ENCODE peak calls at places on chromosomes 4 and X, in seven cellular contexts. C is activated CD8-positive, alpha-beta memory T cell treated with anti-CD3 and anti-CD28 coated beads for 1 hour; R is effector CD8-positive, alpha-beta T cell; W is COLO829; D is H7; P is kidney; I is GM04504. K is an unnamed sample.

GRCh38 chrX:134246282-134246681 is 9.3 kb downstream of the CCDC160 start:
- DNase-seq in C (no peak), R (no peak), W (no peak), D (peak; percentile 43), P (no peak), I (no peak), K (peak; percentile 33)

GRCh38 chrX:127276326-127276725 is 456.8 kb downstream of the PRR32 start:
- DNase-seq in C (no peak), R (no peak), W (no peak), D (no peak), P (no peak), I (no peak), K (no peak)

GRCh38 chr4:70138751-70139150 is 15.3 kb upstream of the PRR27 start:
- DNase-seq in C (no peak), R (no peak), W (no peak), D (no peak), P (no peak), I (no peak), K (no peak)

GRCh38 chrX:46737041-46737440 is 21.9 kb downstream of the SLC9A7 start:
- DNase-seq in C (no peak), R (no peak), W (no peak), D (no peak), P (no peak), I (no peak), K (no peak)

GRCh38 chr4:5928241-5928640 is 35.4 kb upstream of the CRMP1 start:
- DNase-seq in C (no peak), R (no peak), W (no peak), D (no peak), P (no peak), I (no peak), K (no peak)

GRCh38 chr4:6779667-6780565 is 2.6 kb upstream of the KIAA0232 start:
- DNase-seq in C (no peak), R (no peak), W (peak; percentile 79), D (peak; percentile 81), P (no peak), I (no peak), K (no peak)

GRCh38 chr4:95761441-95761840 is 78.5 kb upstream of the PDHA2 start:
- DNase-seq in C (no peak), R (no peak), W (peak; percentile 86), D (no peak), P (no peak), I (no peak), K (no peak)

GRCh38 chr4:149604827-149605226 is 210.8 kb downstream of the IQCM start:
- DNase-seq in C (no peak), R (no peak), W (no peak), D (no peak), P (no peak), I (no peak), K (no peak)

GRCh38 chr4:95124906-95125504 is 367.2 kb downstream of the BMPR1B start:
- DNase-seq in C (no peak), R (no peak), W (peak; percentile 71), D (peak; percentile 21), P (no peak), I (peak; percentile 32), K (peak; percentile 61)

GRCh38 chrX:41180194-41180902 is 95.1 kb downstream of the USP9X start:
- DNase-seq in C (peak; percentile 5), R (peak; percentile 4), W (peak; percentile 37), D (peak; percentile 38), P (no peak), I (peak; percentile 34), K (peak; percentile 35)

GRCh38 chr4:110188113-110188512 is 10.3 kb downstream of the ELOVL6 start:
- DNase-seq in C (no peak), R (no peak), W (no peak), D (no peak), P (no peak), I (no peak), K (no peak)

GRCh38 chr4:185304944-185305690 is 90.6 kb downstream of the LRP2BP start:
- DNase-seq in C (no peak), R (no peak), W (no peak), D (peak; percentile 15), P (no peak), I (no peak), K (peak; percentile 20)

GRCh38 chrX:3777416-3777815 is 64.0 kb upstream of the PRKX start:
- DNase-seq in C (no peak), R (no peak), W (no peak), D (no peak), P (no peak), I (no peak), K (no peak)

GRCh38 chr4:33975996-33976395 is 2268.3 kb downstream of the ARAP2 start:
- DNase-seq in C (no peak), R (no peak), W (no peak), D (no peak), P (no peak), I (no peak), K (no peak)

GRCh38 chr4:3671571-3672464 is 94.4 kb upstream of the ADRA2C start:
- DNase-seq in C (no peak), R (no peak), W (no peak), D (no peak), P (peak; percentile 31), I (no peak), K (peak; percentile 21)

GRCh38 chr4:146342600-146343192 is 128.4 kb downstream of the REELD1 start:
- DNase-seq in C (no peak), R (no peak), W (peak; percentile 33), D (peak; percentile 11), P (no peak), I (no peak), K (peak; percentile 42)

GRCh38 chrX:30065226-30065625 is 150.1 kb upstream of the MAGEB2 start:
- DNase-seq in C (no peak), R (no peak), W (no peak), D (no peak), P (no peak), I (peak; percentile 35), K (peak; percentile 9)

GRCh38 chr4:26175016-26175786 is 145.6 kb upstream of the RBPJ start:
- DNase-seq in C (no peak), R (no peak), W (no peak), D (no peak), P (no peak), I (no peak), K (no peak)

GRCh38 chr4:7165874-7166201 is 26.5 kb upstream of the SORCS2 start:
- DNase-seq in C (no peak), R (no peak), W (no peak), D (peak; percentile 44), P (no peak), I (no peak), K (no peak)

GRCh38 chr4:157221895-157222763 is 1.6 kb downstream of the GRIA2 start:
- DNase-seq in C (no peak), R (no peak), W (no peak), D (peak; percentile 81), P (peak; percentile 41), I (no peak), K (no peak)

GRCh38 chr4:179485781-179486180 is 2043.5 kb upstream of the AGA start:
- DNase-seq in C (no peak), R (no peak), W (peak; percentile 16), D (no peak), P (no peak), I (no peak), K (no peak)

GRCh38 chr4:181443003-181443402 is 800.2 kb upstream of the TENM3 start:
- DNase-seq in C (no peak), R (no peak), W (no peak), D (no peak), P (no peak), I (no peak), K (no peak)

GRCh38 chr4:1833307-1834046 is 22.5 kb downstream of the LETM1 start:
- DNase-seq in C (no peak), R (no peak), W (no peak), D (no peak), P (peak; percentile 61), I (no peak), K (no peak)

GRCh38 chrX:123965712-123966111 is 4.2 kb downstream of the STAG2 start:
- DNase-seq in C (no peak), R (no peak), W (no peak), D (no peak), P (no peak), I (no peak), K (no peak)

GRCh38 chrX:49106930-49107329 is 16.6 kb downstream of the GPKOW start:
- DNase-seq in C (no peak), R (no peak), W (peak; percentile 17), D (peak; percentile 74), P (no peak), I (peak; percentile 14), K (peak; percentile 51)

GRCh38 chr4:46329118-46329976 is 60.6 kb downstream of the GABRA2 start:
- DNase-seq in C (no peak), R (no peak), W (peak; percentile 40), D (peak; percentile 3), P (no peak), I (no peak), K (no peak)

GRCh38 chrX:21883258-21883657 is 27.5 kb downstream of the YY2 start:
- DNase-seq in C (no peak), R (no peak), W (peak; percentile 32), D (no peak), P (no peak), I (no peak), K (no peak)

GRCh38 chrX:137194164-137194563 is 160.4 kb upstream of the GPR101 start:
- DNase-seq in C (no peak), R (no peak), W (peak; percentile 35), D (peak; percentile 19), P (no peak), I (no peak), K (peak; percentile 1)

GRCh38 chr4:1850276-1850675 is 5.7 kb downstream of the LETM1 start:
- DNase-seq in C (no peak), R (no peak), W (no peak), D (no peak), P (no peak), I (no peak), K (no peak)

GRCh38 chrX:17826609-17827496 is 34.2 kb downstream of the RAI2 start:
- DNase-seq in C (no peak), R (no peak), W (peak; percentile 25), D (no peak), P (no peak), I (no peak), K (peak; percentile 25)

GRCh38 chr4:3387154-3387942 is 54.4 kb upstream of the HGFAC start:
- DNase-seq in C (no peak), R (no peak), W (no peak), D (peak; percentile 66), P (peak; percentile 55), I (no peak), K (no peak)

GRCh38 chrX:53244610-53245009 is 19.6 kb upstream of the KDM5C start:
- DNase-seq in C (no peak), R (no peak), W (no peak), D (no peak), P (no peak), I (no peak), K (no peak)

GRCh38 chrX:1925053-1925481 is 310.2 kb downstream of the ASMT start:
- DNase-seq in C (no peak), R (no peak), W (no peak), D (peak; percentile 65), P (no peak), I (no peak), K (no peak)

GRCh38 chr4:39846135-39846534 is 131.6 kb downstream of the PDS5A start:
- DNase-seq in C (no peak), R (no peak), W (no peak), D (no peak), P (no peak), I (no peak), K (no peak)

GRCh38 chr4:80017125-80017854 is 55.7 kb downstream of the ANTXR2 start:
- DNase-seq in C (no peak), R (no peak), W (peak; percentile 8), D (no peak), P (no peak), I (peak; percentile 60), K (peak; percentile 76)

GRCh38 chr4:189090174-189090814 is 850.4 kb upstream of the FRG1 start:
- DNase-seq in C (no peak), R (no peak), W (no peak), D (peak; percentile 69), P (no peak), I (no peak), K (peak; percentile 45)

GRCh38 chrX:150450519-150451177 is 87.5 kb downstream of the MAMLD1 start:
- DNase-seq in C (no peak), R (no peak), W (no peak), D (no peak), P (no peak), I (no peak), K (no peak)

GRCh38 chr4:76614589-76614988 is 179.6 kb downstream of the SHROOM3 start:
- DNase-seq in C (no peak), R (no peak), W (no peak), D (no peak), P (no peak), I (peak; percentile 83), K (peak; percentile 53)